ENCODE peak calls at places on chromosomes 11 and 22, in eight cellular contexts. S is neural crest cell, Y is astrocyte of the spinal cord, A is Panc1, T is kidney epithelial cell, B is Caco-2, M is lower leg skin, D is endothelial cell. N is an unnamed sample.

GRCh38 chr11:7609521-7609920 is 63.8 kb downstream of the CYB5R2 start:
- DNase-seq in S (no peak), Y (no peak), A (no peak), T (no peak), B (no peak), M (no peak), D (no peak), N (no peak)

GRCh38 chr22:49934144-49934890 is 15.9 kb downstream of the CRELD2 start:
- DNase-seq in S (no peak), Y (peak), A (no peak), T (no peak), B (no peak), M (no peak), D (no peak), N (peak)

GRCh38 chr11:121661796-121662508 is 209.2 kb upstream of the SORL1-AS1 start:
- DNase-seq in S (no peak), Y (peak), A (no peak), T (no peak), B (no peak), M (no peak), D (no peak), N (no peak)

GRCh38 chr11:65501005-65501529 is 2.2 kb downstream of the MALAT1 start:
- DNase-seq in S (no peak), Y (no peak), A (no peak), T (no peak), B (no peak), M (no peak), D (no peak), N (no peak)

GRCh38 chr11:41954034-41954433 is 494.6 kb upstream of the LRRC4C start:
- DNase-seq in S (no peak), Y (peak), A (no peak), T (peak), B (no peak), M (no peak), D (no peak), N (no peak)

GRCh38 chr11:56916162-56916561 is 72.6 kb upstream of the OR5AK2 start:
- DNase-seq in S (no peak), Y (no peak), A (no peak), T (no peak), B (no peak), M (no peak), D (no peak), N (no peak)

GRCh38 chr11:113908107-113908506 is 3.5 kb downstream of the HTR3B start:
- DNase-seq in S (no peak), Y (no peak), A (no peak), T (no peak), B (no peak), M (peak), D (no peak), N (no peak)

GRCh38 chr11:1351278-1351937 is 38.3 kb upstream of the BRSK2 start:
- DNase-seq in S (no peak), Y (no peak), A (peak), T (no peak), B (peak), M (no peak), D (no peak), N (no peak)

GRCh38 chr11:42407379-42407778 is 904.4 kb upstream of the API5 start:
- DNase-seq in S (peak), Y (no peak), A (no peak), T (no peak), B (peak), M (no peak), D (peak), N (no peak)

GRCh38 chr11:32312206-32312817 is 123.0 kb downstream of the WT1 start:
- DNase-seq in S (no peak), Y (no peak), A (peak), T (no peak), B (no peak), M (no peak), D (no peak), N (no peak)

GRCh38 chr11:85569525-85569924 is 57.6 kb downstream of the DLG2 start:
- DNase-seq in S (no peak), Y (no peak), A (no peak), T (no peak), B (no peak), M (no peak), D (no peak), N (no peak)

DNA sequence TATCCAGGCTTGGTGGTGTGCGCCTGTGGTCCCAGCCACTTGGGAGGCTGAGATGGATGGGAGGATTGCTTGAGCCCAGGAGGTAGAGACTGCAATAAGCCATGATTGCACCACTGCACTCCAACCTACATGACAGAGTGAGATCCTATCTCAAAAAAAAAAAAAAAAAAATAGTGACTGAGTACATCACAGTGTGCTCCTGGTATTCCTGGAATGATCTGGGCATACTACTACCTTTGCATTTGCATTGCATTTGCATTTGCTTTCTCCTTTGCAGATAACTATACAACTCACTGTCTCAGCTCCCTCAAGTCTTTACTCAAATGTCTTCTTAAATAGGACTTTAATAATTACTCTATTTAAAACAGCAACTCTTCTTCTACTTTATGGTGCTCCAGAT is 51.8 kb downstream of the DLG2 start:
- DNase-seq in S (no peak), Y (no peak), A (no peak), T (no peak), B (no peak), M (no peak), D (no peak), N (no peak)
- TF ChIP-seq CTCF in S (no peak), Y (no peak), A (no peak), T (no peak), B (no peak), M (no peak), D (no peak), N (no peak)

GRCh38 chr11:12260731-12261521 is 116.4 kb upstream of the PARVA start:
- DNase-seq in S (no peak), Y (no peak), A (no peak), T (no peak), B (no peak), M (no peak), D (no peak), N (no peak)

GRCh38 chr11:12264361-12264760 is 113.0 kb upstream of the PARVA start:
- DNase-seq in S (no peak), Y (no peak), A (no peak), T (no peak), B (no peak), M (no peak), D (no peak), N (no peak)

GRCh38 chr11:12259956-12260355 is 117.4 kb upstream of the PARVA start:
- DNase-seq in S (no peak), Y (no peak), A (no peak), T (no peak), B (no peak), M (no peak), D (no peak), N (no peak)

GRCh38 chr11:12263141-12263693 is 114.2 kb upstream of the PARVA start:
- DNase-seq in S (no peak), Y (no peak), A (no peak), T (no peak), B (no peak), M (no peak), D (no peak), N (no peak)

DNA sequence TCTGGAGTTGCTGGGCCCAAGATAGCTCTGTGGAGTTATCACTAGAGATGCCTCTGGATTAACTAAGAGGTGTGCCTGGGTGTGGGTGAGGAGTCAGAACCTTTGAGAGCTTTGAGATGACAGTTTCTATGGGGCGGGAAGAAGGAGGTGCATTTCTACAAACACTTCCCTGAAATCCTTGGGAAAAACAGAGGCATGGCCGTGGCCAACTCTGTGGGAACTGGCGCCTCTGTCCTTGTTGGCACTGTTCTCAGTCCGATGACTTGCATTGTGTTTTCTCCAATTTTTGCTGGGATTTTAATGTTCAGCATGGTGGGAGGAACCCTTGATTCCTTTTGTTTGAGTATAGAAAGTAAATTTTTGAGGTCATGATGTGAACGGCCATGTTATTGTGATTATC is 115.8 kb upstream of the PARVA start:
- DNase-seq in S (no peak), Y (no peak), A (no peak), T (no peak), B (no peak), M (no peak), D (no peak), N (no peak)
- TF ChIP-seq CTCF in S (no peak), Y (no peak), A (no peak), T (no peak), B (no peak), M (no peak), D (no peak), N (no peak)

GRCh38 chr11:82794490-82794889 is 60.8 kb upstream of the FAM181B start:
- DNase-seq in S (no peak), Y (no peak), A (no peak), T (no peak), B (no peak), M (no peak), D (no peak), N (no peak)

GRCh38 chr11:82796970-82797594 is 63.4 kb upstream of the FAM181B start:
- DNase-seq in S (no peak), Y (no peak), A (no peak), T (no peak), B (no peak), M (no peak), D (no peak), N (no peak)

GRCh38 chr11:82802710-82803109 is 69.0 kb upstream of the FAM181B start:
- DNase-seq in S (no peak), Y (peak), A (no peak), T (no peak), B (no peak), M (no peak), D (no peak), N (no peak)

GRCh38 chr11:82792822-82793569 is 59.3 kb upstream of the FAM181B start:
- DNase-seq in S (no peak), Y (no peak), A (no peak), T (no peak), B (no peak), M (no peak), D (no peak), N (no peak)

GRCh38 chr11:82797595-82797971 is 63.9 kb upstream of the FAM181B start:
- DNase-seq in S (no peak), Y (no peak), A (no peak), T (no peak), B (no peak), M (no peak), D (no peak), N (no peak)
- TF ChIP-seq CTCF in S (no peak), Y (no peak), A (no peak), T (no peak), B (no peak), M (no peak), D (no peak), N (no peak)

GRCh38 chr11:67439321-67440228 is 2.1 kb upstream of the PTPRCAP start:
- DNase-seq in S (no peak), Y (peak), A (no peak), T (no peak), B (peak), M (no peak), D (no peak), N (no peak)
- TF ChIP-seq CTCF in S (no peak), Y (peak), A (no peak), T (peak), B (no peak), M (no peak), D (no peak), N (no peak)

DNA sequence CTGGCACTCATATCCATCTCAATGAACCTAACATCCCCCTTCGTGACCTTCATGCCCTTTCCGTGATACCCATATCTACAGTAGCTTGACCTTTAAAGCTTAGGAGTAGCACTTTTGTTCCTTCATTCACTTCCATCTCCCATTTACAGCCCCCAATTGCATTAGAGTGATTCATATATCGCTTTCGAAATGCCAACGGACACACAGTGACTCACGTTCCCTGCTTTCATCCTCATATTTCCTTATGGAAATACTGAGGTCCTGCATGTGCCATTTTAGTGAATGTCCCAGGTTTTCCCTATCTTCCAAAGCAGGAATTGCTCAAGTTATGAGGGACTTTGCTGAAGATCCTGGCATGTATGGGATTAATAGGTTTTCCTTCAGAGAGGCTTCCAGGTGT is 44.3 kb upstream of the CEP126 start:
- DNase-seq in S (no peak), Y (peak), A (no peak), T (no peak), B (no peak), M (no peak), D (no peak), N (no peak)
- TF ChIP-seq CTCF in S (no peak), Y (no peak), A (no peak), T (no peak), B (no peak), M (no peak), D (no peak), N (no peak)

N was measured in natural killer cell.